ENCODE peak calls at places on chromosomes 2 and 18, in four cellular contexts. One of them, this sample, is unnamed.

GRCh38 chr18:36035253-36035652 is 32.1 kb downstream of the RPRD1A start:
- DNase-seq in astrocyte of the spinal cord: no peak
- DNase-seq in stimulated activated CD4-positive, alpha-beta T cell treated with anti-CD3 and anti-CD28 coated beads, Interleukin-1b, Interleukin-23, amount 100 ng/mL, for 4 hours: no peak
- DNase-seq in left cardiac atrium: no peak
- DNase-seq in this sample: no peak

GRCh38 chr2:66772618-66773017 is 337.7 kb downstream of the MEIS1 start:
- DNase-seq in astrocyte of the spinal cord: no peak
- DNase-seq in stimulated activated CD4-positive, alpha-beta T cell treated with anti-CD3 and anti-CD28 coated beads, Interleukin-1b, Interleukin-23, amount 100 ng/mL, for 4 hours: no peak
- DNase-seq in left cardiac atrium: no peak
- DNase-seq in this sample: no peak

GRCh38 chr2:235480614-235481013 is 13.2 kb upstream of the AGAP1 start:
- DNase-seq in astrocyte of the spinal cord: no peak
- DNase-seq in stimulated activated CD4-positive, alpha-beta T cell treated with anti-CD3 and anti-CD28 coated beads, Interleukin-1b, Interleukin-23, amount 100 ng/mL, for 4 hours: no peak
- DNase-seq in left cardiac atrium: no peak
- DNase-seq in this sample: peak

GRCh38 chr2:197952540-197953202 is 148.3 kb downstream of the PLCL1 start:
- DNase-seq in astrocyte of the spinal cord: peak
- DNase-seq in stimulated activated CD4-positive, alpha-beta T cell treated with anti-CD3 and anti-CD28 coated beads, Interleukin-1b, Interleukin-23, amount 100 ng/mL, for 4 hours: no peak
- DNase-seq in left cardiac atrium: no peak
- DNase-seq in this sample: no peak

GRCh38 chr2:9473308-9473984 is 905 bp upstream of the IAH1 start:
- DNase-seq in astrocyte of the spinal cord: no peak
- DNase-seq in stimulated activated CD4-positive, alpha-beta T cell treated with anti-CD3 and anti-CD28 coated beads, Interleukin-1b, Interleukin-23, amount 100 ng/mL, for 4 hours: peak
- DNase-seq in left cardiac atrium: no peak
- DNase-seq in this sample: peak

GRCh38 chr18:71902482-71902881 is 641.7 kb downstream of the CBLN2 start:
- DNase-seq in astrocyte of the spinal cord: no peak
- DNase-seq in stimulated activated CD4-positive, alpha-beta T cell treated with anti-CD3 and anti-CD28 coated beads, Interleukin-1b, Interleukin-23, amount 100 ng/mL, for 4 hours: no peak
- DNase-seq in left cardiac atrium: no peak
- DNase-seq in this sample: no peak

GRCh38 chr2:85811173-85811849 is 57.5 kb downstream of the ATOH8 start:
- DNase-seq in astrocyte of the spinal cord: peak
- DNase-seq in stimulated activated CD4-positive, alpha-beta T cell treated with anti-CD3 and anti-CD28 coated beads, Interleukin-1b, Interleukin-23, amount 100 ng/mL, for 4 hours: no peak
- DNase-seq in left cardiac atrium: peak
- DNase-seq in this sample: no peak

GRCh38 chr2:218555527-218555926 is 12.6 kb downstream of the USP37 start:
- DNase-seq in astrocyte of the spinal cord: no peak
- DNase-seq in stimulated activated CD4-positive, alpha-beta T cell treated with anti-CD3 and anti-CD28 coated beads, Interleukin-1b, Interleukin-23, amount 100 ng/mL, for 4 hours: no peak
- DNase-seq in left cardiac atrium: no peak
- DNase-seq in this sample: no peak

GRCh38 chr2:176104338-176105077 is 2.6 kb upstream of the HOXD11 start:
- DNase-seq in astrocyte of the spinal cord: no peak
- DNase-seq in stimulated activated CD4-positive, alpha-beta T cell treated with anti-CD3 and anti-CD28 coated beads, Interleukin-1b, Interleukin-23, amount 100 ng/mL, for 4 hours: no peak
- DNase-seq in left cardiac atrium: no peak
- DNase-seq in this sample: no peak

GRCh38 chr2:33071591-33071990 is 124.8 kb downstream of the LTBP1 start:
- DNase-seq in astrocyte of the spinal cord: no peak
- DNase-seq in stimulated activated CD4-positive, alpha-beta T cell treated with anti-CD3 and anti-CD28 coated beads, Interleukin-1b, Interleukin-23, amount 100 ng/mL, for 4 hours: no peak
- DNase-seq in left cardiac atrium: no peak
- DNase-seq in this sample: no peak

GRCh38 chr2:160388464-160389263 is 104.9 kb downstream of the RBMS1 start:
- DNase-seq in astrocyte of the spinal cord: no peak
- DNase-seq in stimulated activated CD4-positive, alpha-beta T cell treated with anti-CD3 and anti-CD28 coated beads, Interleukin-1b, Interleukin-23, amount 100 ng/mL, for 4 hours: no peak
- DNase-seq in left cardiac atrium: peak
- DNase-seq in this sample: no peak

GRCh38 chr2:861655-862355 is 88.8 kb upstream of the SNTG2 start:
- DNase-seq in astrocyte of the spinal cord: no peak
- DNase-seq in stimulated activated CD4-positive, alpha-beta T cell treated with anti-CD3 and anti-CD28 coated beads, Interleukin-1b, Interleukin-23, amount 100 ng/mL, for 4 hours: no peak
- DNase-seq in left cardiac atrium: no peak
- DNase-seq in this sample: no peak

GRCh38 chr2:146850746-146851145 is 994.1 kb upstream of the ACVR2A start:
- DNase-seq in astrocyte of the spinal cord: peak
- DNase-seq in stimulated activated CD4-positive, alpha-beta T cell treated with anti-CD3 and anti-CD28 coated beads, Interleukin-1b, Interleukin-23, amount 100 ng/mL, for 4 hours: no peak
- DNase-seq in left cardiac atrium: no peak
- DNase-seq in this sample: no peak

GRCh38 chr2:235595420-235596010 is 101.7 kb downstream of the AGAP1 start:
- DNase-seq in astrocyte of the spinal cord: peak
- DNase-seq in stimulated activated CD4-positive, alpha-beta T cell treated with anti-CD3 and anti-CD28 coated beads, Interleukin-1b, Interleukin-23, amount 100 ng/mL, for 4 hours: peak
- DNase-seq in left cardiac atrium: peak
- DNase-seq in this sample: peak

GRCh38 chr18:56709463-56709862 is 58.3 kb downstream of the WDR7 start:
- DNase-seq in astrocyte of the spinal cord: peak
- DNase-seq in stimulated activated CD4-positive, alpha-beta T cell treated with anti-CD3 and anti-CD28 coated beads, Interleukin-1b, Interleukin-23, amount 100 ng/mL, for 4 hours: no peak
- DNase-seq in left cardiac atrium: no peak
- DNase-seq in this sample: peak

GRCh38 chr2:175026385-175026784 is 21.2 kb upstream of the CHN1 start:
- DNase-seq in astrocyte of the spinal cord: no peak
- DNase-seq in stimulated activated CD4-positive, alpha-beta T cell treated with anti-CD3 and anti-CD28 coated beads, Interleukin-1b, Interleukin-23, amount 100 ng/mL, for 4 hours: no peak
- DNase-seq in left cardiac atrium: no peak
- DNase-seq in this sample: no peak

GRCh38 chr2:217570394-217570793 is 432.4 kb downstream of the TNS1 start:
- DNase-seq in astrocyte of the spinal cord: no peak
- DNase-seq in stimulated activated CD4-positive, alpha-beta T cell treated with anti-CD3 and anti-CD28 coated beads, Interleukin-1b, Interleukin-23, amount 100 ng/mL, for 4 hours: no peak
- DNase-seq in left cardiac atrium: no peak
- DNase-seq in this sample: no peak

GRCh38 chr2:118325556-118325955 is 237.3 kb downstream of the INSIG2 start:
- DNase-seq in astrocyte of the spinal cord: no peak
- DNase-seq in stimulated activated CD4-positive, alpha-beta T cell treated with anti-CD3 and anti-CD28 coated beads, Interleukin-1b, Interleukin-23, amount 100 ng/mL, for 4 hours: no peak
- DNase-seq in left cardiac atrium: no peak
- DNase-seq in this sample: no peak

GRCh38 chr2:120912101-120912985 is 176.7 kb downstream of the GLI2 start:
- DNase-seq in astrocyte of the spinal cord: no peak
- DNase-seq in stimulated activated CD4-positive, alpha-beta T cell treated with anti-CD3 and anti-CD28 coated beads, Interleukin-1b, Interleukin-23, amount 100 ng/mL, for 4 hours: no peak
- DNase-seq in left cardiac atrium: peak
- DNase-seq in this sample: no peak

GRCh38 chr2:23273786-23274185 is 111.2 kb upstream of the KLHL29 start:
- DNase-seq in astrocyte of the spinal cord: no peak
- DNase-seq in stimulated activated CD4-positive, alpha-beta T cell treated with anti-CD3 and anti-CD28 coated beads, Interleukin-1b, Interleukin-23, amount 100 ng/mL, for 4 hours: no peak
- DNase-seq in left cardiac atrium: no peak
- DNase-seq in this sample: no peak

GRCh38 chr18:67302043-67302442 is 214.5 kb downstream of the DSEL start:
- DNase-seq in astrocyte of the spinal cord: peak
- DNase-seq in stimulated activated CD4-positive, alpha-beta T cell treated with anti-CD3 and anti-CD28 coated beads, Interleukin-1b, Interleukin-23, amount 100 ng/mL, for 4 hours: no peak
- DNase-seq in left cardiac atrium: no peak
- DNase-seq in this sample: no peak

GRCh38 chr2:2325538-2325937 is 5.5 kb downstream of the MYT1L start:
- DNase-seq in astrocyte of the spinal cord: no peak
- DNase-seq in stimulated activated CD4-positive, alpha-beta T cell treated with anti-CD3 and anti-CD28 coated beads, Interleukin-1b, Interleukin-23, amount 100 ng/mL, for 4 hours: no peak
- DNase-seq in left cardiac atrium: no peak
- DNase-seq in this sample: no peak

GRCh38 chr2:43300781-43301586 is 74.6 kb upstream of the ZFP36L2 start:
- DNase-seq in astrocyte of the spinal cord: peak
- DNase-seq in stimulated activated CD4-positive, alpha-beta T cell treated with anti-CD3 and anti-CD28 coated beads, Interleukin-1b, Interleukin-23, amount 100 ng/mL, for 4 hours: no peak
- DNase-seq in left cardiac atrium: no peak
- DNase-seq in this sample: peak

GRCh38 chr18:54228364-54228763 is 3.9 kb upstream of the MBD2 start:
- DNase-seq in astrocyte of the spinal cord: no peak
- DNase-seq in stimulated activated CD4-positive, alpha-beta T cell treated with anti-CD3 and anti-CD28 coated beads, Interleukin-1b, Interleukin-23, amount 100 ng/mL, for 4 hours: no peak
- DNase-seq in left cardiac atrium: no peak
- DNase-seq in this sample: no peak

GRCh38 chr18:65751145-65752085 is 603 bp downstream of the CDH7 start:
- DNase-seq in astrocyte of the spinal cord: no peak
- DNase-seq in stimulated activated CD4-positive, alpha-beta T cell treated with anti-CD3 and anti-CD28 coated beads, Interleukin-1b, Interleukin-23, amount 100 ng/mL, for 4 hours: no peak
- DNase-seq in left cardiac atrium: no peak
- DNase-seq in this sample: no peak

GRCh38 chr2:27446057-27446456 is 3.9 kb downstream of the KRTCAP3 start:
- DNase-seq in astrocyte of the spinal cord: no peak
- DNase-seq in stimulated activated CD4-positive, alpha-beta T cell treated with anti-CD3 and anti-CD28 coated beads, Interleukin-1b, Interleukin-23, amount 100 ng/mL, for 4 hours: no peak
- DNase-seq in left cardiac atrium: no peak
- DNase-seq in this sample: no peak

GRCh38 chr2:240395896-240396622 is 39.4 kb upstream of the GPC1 start:
- DNase-seq in astrocyte of the spinal cord: no peak
- DNase-seq in stimulated activated CD4-positive, alpha-beta T cell treated with anti-CD3 and anti-CD28 coated beads, Interleukin-1b, Interleukin-23, amount 100 ng/mL, for 4 hours: no peak
- DNase-seq in left cardiac atrium: peak
- DNase-seq in this sample: no peak